ENCODE peak calls at places on chromosomes 3 and 15, in eight cellular contexts. E is right atrium auricular region, T is fibroblast of lung, K is epithelial cell of esophagus, L is endothelial cell, Z is astrocyte of the spinal cord, D is endodermal cell, X is fibroblast of villous mesenchyme. M is an unnamed sample.

GRCh38 chr15:33021806-33022389 is 172.6 kb downstream of the FMN1 start:
- DNase-seq in E (no peak), T (peak; percentile 52), K (peak; percentile 72), L (peak; percentile 35), Z (peak; percentile 74), D (no peak), X (peak; percentile 63), M (no peak)

GRCh38 chr3:138381950-138382715 is 33.8 kb downstream of the MRAS start:
- DNase-seq in E (peak; percentile 88), T (peak; percentile 46), K (peak; percentile 91), L (no peak), Z (peak; percentile 16), D (no peak), X (peak; percentile 76), M (no peak)

GRCh38 chr3:10962481-10963036 is 30.0 kb upstream of the SLC6A1 start:
- DNase-seq in E (no peak), T (no peak), K (no peak), L (no peak), Z (no peak), D (no peak), X (no peak), M (no peak)

GRCh38 chr3:11244131-11244677 is 28.0 kb upstream of the ATG7 start:
- DNase-seq in E (no peak), T (peak; percentile 36), K (peak; percentile 70), L (no peak), Z (peak; percentile 26), D (no peak), X (peak; percentile 60), M (no peak)

GRCh38 chr3:74500257-74500656 is 114.2 kb downstream of the CNTN3 start:
- DNase-seq in E (no peak), T (no peak), K (no peak), L (no peak), Z (no peak), D (no peak), X (no peak), M (no peak)

GRCh38 chr3:125418306-125418705 is 43.2 kb upstream of the ZNF148 start:
- DNase-seq in E (no peak), T (no peak), K (no peak), L (no peak), Z (no peak), D (no peak), X (no peak), M (no peak)

GRCh38 chr15:82881747-82882146 is 70.8 kb downstream of the HOMER2 start:
- DNase-seq in E (no peak), T (no peak), K (no peak), L (no peak), Z (no peak), D (no peak), X (no peak), M (peak; percentile 2)

GRCh38 chr15:25773248-25773647 is 89.9 kb downstream of the ATP10A start:
- DNase-seq in E (peak; percentile 52), T (no peak), K (no peak), L (no peak), Z (no peak), D (no peak), X (no peak), M (peak; percentile 59)

GRCh38 chr3:52245322-52246263 is at the start of gene PPM1M:
- DNase-seq in E (no peak), T (peak; percentile 48), K (peak; percentile 55), L (peak; percentile 65), Z (peak; percentile 33), D (peak; percentile 88), X (peak; percentile 48), M (no peak)

GRCh38 chr15:76993114-76993715 is 1.7 kb upstream of the PSTPIP1 start:
- DNase-seq in E (no peak), T (no peak), K (no peak), L (no peak), Z (no peak), D (peak; percentile 6), X (no peak), M (no peak)

GRCh38 chr3:178439504-178439903 is 96.7 kb upstream of the KCNMB2 start:
- DNase-seq in E (no peak), T (peak; percentile 64), K (peak; percentile 63), L (no peak), Z (peak; percentile 67), D (no peak), X (peak; percentile 62), M (no peak)

GRCh38 chr3:188947983-188948657 is 223.7 kb upstream of the TPRG1 start:
- DNase-seq in E (peak; percentile 99), T (peak; percentile 97), K (peak; percentile 81), L (no peak), Z (peak; percentile 100), D (peak; percentile 93), X (peak; percentile 100), M (peak; percentile 88)

GRCh38 chr15:93985173-93985572 is 246.2 kb upstream of the MCTP2 start:
- DNase-seq in E (no peak), T (no peak), K (no peak), L (no peak), Z (no peak), D (no peak), X (no peak), M (no peak)

GRCh38 chr15:91045065-91045464 is 22.7 kb upstream of the VPS33B start:
- DNase-seq in E (no peak), T (no peak), K (no peak), L (no peak), Z (no peak), D (no peak), X (no peak), M (no peak)

GRCh38 chr15:68789921-68790575 is 30.6 kb downstream of the ANP32A start:
- DNase-seq in E (no peak), T (peak; percentile 77), K (no peak), L (peak; percentile 41), Z (peak; percentile 79), D (peak; percentile 78), X (peak; percentile 79), M (no peak)

GRCh38 chr3:10026084-10026890 is at the start of gene FANCD2:
- DNase-seq in E (peak; percentile 92), T (peak; percentile 81), K (peak; percentile 90), L (peak; percentile 96), Z (peak; percentile 87), D (peak; percentile 98), X (peak; percentile 91), M (peak; percentile 95)

GRCh38 chr15:100715571-100716455 is 113.4 kb downstream of the ASB7 start:
- DNase-seq in E (peak; percentile 62), T (no peak), K (no peak), L (no peak), Z (no peak), D (no peak), X (no peak), M (peak; percentile 80)

GRCh38 chr3:5194801-5195509 is 7.4 kb downstream of the EDEM1 start:
- DNase-seq in E (no peak), T (peak; percentile 93), K (peak; percentile 94), L (no peak), Z (peak; percentile 70), D (no peak), X (peak; percentile 96), M (no peak)

GRCh38 chr3:170909129-170909903 is 879 bp upstream of the EIF5A2 start:
- DNase-seq in E (no peak), T (peak; percentile 97), K (peak; percentile 97), L (no peak), Z (peak; percentile 63), D (no peak), X (peak; percentile 93), M (no peak)

GRCh38 chr3:70829101-70829500 is 516.7 kb upstream of the MDFIC2 start:
- DNase-seq in E (no peak), T (peak; percentile 97), K (no peak), L (no peak), Z (peak; percentile 84), D (no peak), X (peak; percentile 50), M (no peak)

GRCh38 chr3:137217733-137218132 is 259.9 kb downstream of the IL20RB start:
- DNase-seq in E (no peak), T (no peak), K (no peak), L (peak; percentile 40), Z (no peak), D (peak; percentile 85), X (no peak), M (no peak)
- TF ChIP-seq CTCF in E (peak; percentile 37), T (no peak), K (no peak), L (peak; percentile 74), Z (peak; percentile 6), D (peak; percentile 90), X (peak; percentile 24), M (no peak)

GRCh38 chr3:149527531-149528343 is 53.2 kb downstream of the TM4SF4 start:
- DNase-seq in E (no peak), T (no peak), K (peak; percentile 26), L (peak; percentile 31), Z (no peak), D (no peak), X (peak; percentile 39), M (no peak)
- TF ChIP-seq CTCF in E (peak; percentile 65), T (peak; percentile 40), K (peak; percentile 18), L (no peak), Z (peak; percentile 23), D (peak; percentile 53), X (peak; percentile 18), M (peak; percentile 39)

DNA sequence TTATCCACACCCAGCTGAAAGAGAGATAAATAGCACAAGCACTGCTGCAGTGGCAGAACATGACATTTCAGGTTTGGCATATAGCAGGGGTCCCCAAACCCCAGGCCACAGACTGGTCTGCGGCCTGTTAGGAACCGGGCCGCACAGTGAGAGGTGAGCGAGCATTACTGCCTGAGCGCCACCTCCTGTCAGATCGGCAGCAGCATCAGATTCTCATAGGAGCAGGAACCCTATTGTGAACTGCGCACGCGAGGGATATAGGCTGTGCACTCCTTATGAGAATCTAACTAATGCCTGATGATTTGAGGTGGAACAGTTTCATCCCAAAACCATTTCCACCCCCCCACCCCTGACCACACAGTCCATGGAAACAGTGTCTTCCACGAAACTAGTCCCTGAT is 54.6 kb downstream of the CCR4 start:
- DNase-seq in E (no peak), T (no peak), K (no peak), L (no peak), Z (no peak), D (peak; percentile 75), X (no peak), M (no peak)
- TF ChIP-seq CTCF in E (no peak), T (no peak), K (no peak), L (no peak), Z (no peak), D (peak; percentile 71), X (no peak), M (no peak)

GRCh38 chr15:59538494-59538893 is 73.1 kb upstream of the GCNT3 start:
- DNase-seq in E (no peak), T (no peak), K (no peak), L (no peak), Z (no peak), D (no peak), X (no peak), M (no peak)
- TF ChIP-seq CTCF in E (no peak), T (no peak), K (no peak), L (no peak), Z (no peak), D (no peak), X (no peak), M (no peak)

DNA sequence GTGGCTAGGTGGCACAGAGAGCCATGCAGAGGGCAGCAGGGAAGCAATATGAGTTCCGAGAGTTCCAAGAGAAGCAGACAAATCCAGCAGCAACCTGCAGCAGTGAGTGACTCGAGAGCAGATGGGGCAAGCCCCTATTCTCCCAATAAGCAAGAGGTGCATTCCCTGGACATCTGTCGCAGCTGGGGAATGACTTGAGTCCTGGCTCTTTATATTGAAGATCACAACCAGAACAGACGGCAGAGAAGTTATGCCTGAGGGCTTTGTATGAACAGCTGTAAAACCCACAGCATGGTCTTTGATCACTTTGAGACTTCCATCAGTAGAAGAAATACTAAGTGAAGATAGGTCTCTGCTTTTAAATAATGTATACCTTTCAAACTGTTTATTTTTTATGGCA is 23.6 kb upstream of the C3orf22 start:
- DNase-seq in E (no peak), T (no peak), K (no peak), L (no peak), Z (no peak), D (no peak), X (no peak), M (no peak)
- TF ChIP-seq CTCF in E (no peak), T (no peak), K (no peak), L (no peak), Z (no peak), D (no peak), X (no peak), M (no peak)

M was measured in osteocyte.